ENCODE peak calls at places on chromosome 3, in eight cellular contexts. R is GM12878, I is HCT116, W is stomach, E is prostate gland, M is transverse colon, N is GM23338, Q is endothelial cell of umbilical vein. A is an unnamed sample.

GRCh38 chr3:82294609-82295008 is 533.2 kb upstream of the GBE1 start:
- DNase-seq in W (no peak), Q (no peak), E (no peak), M (no peak), I (no peak), N (no peak), R (peak; percentile 26), A (no peak)

GRCh38 chr3:12446298-12446697 is 38.0 kb upstream of the TSEN2 start:
- DNase-seq in N (no peak), E (no peak), M (no peak), I (no peak), R (no peak), Q (no peak), W (no peak), A (no peak)

GRCh38 chr3:89144080-89144479 is 36.7 kb downstream of the EPHA3 start:
- DNase-seq in M (no peak), Q (no peak), I (no peak), N (no peak), W (no peak), E (no peak), R (no peak), A (no peak)

GRCh38 chr3:57935539-57935938 is 72.7 kb upstream of the FLNB start:
- DNase-seq in W (no peak), I (no peak), E (no peak), Q (no peak), N (no peak), M (no peak), R (no peak), A (no peak)

GRCh38 chr3:37026851-37027250 is 33.5 kb downstream of the MLH1 start:
- DNase-seq in Q (no peak), E (no peak), R (no peak), I (no peak), W (no peak), M (no peak), N (no peak), A (no peak)

GRCh38 chr3:163315786-163316185 is 1762.5 kb downstream of the SI start:
- DNase-seq in E (no peak), I (no peak), M (no peak), W (no peak), R (no peak), N (no peak), Q (no peak), A (no peak)

GRCh38 chr3:52091566-52092290 is 35.4 kb upstream of the DUSP7 start:
- DNase-seq in M (no peak), Q (no peak), I (no peak), E (no peak), W (no peak), R (no peak), N (no peak), A (no peak)

GRCh38 chr3:85571835-85572234 is 613.0 kb downstream of the CADM2 start:
- DNase-seq in E (no peak), Q (no peak), I (no peak), W (no peak), N (no peak), M (no peak), R (no peak), A (no peak)

DNA sequence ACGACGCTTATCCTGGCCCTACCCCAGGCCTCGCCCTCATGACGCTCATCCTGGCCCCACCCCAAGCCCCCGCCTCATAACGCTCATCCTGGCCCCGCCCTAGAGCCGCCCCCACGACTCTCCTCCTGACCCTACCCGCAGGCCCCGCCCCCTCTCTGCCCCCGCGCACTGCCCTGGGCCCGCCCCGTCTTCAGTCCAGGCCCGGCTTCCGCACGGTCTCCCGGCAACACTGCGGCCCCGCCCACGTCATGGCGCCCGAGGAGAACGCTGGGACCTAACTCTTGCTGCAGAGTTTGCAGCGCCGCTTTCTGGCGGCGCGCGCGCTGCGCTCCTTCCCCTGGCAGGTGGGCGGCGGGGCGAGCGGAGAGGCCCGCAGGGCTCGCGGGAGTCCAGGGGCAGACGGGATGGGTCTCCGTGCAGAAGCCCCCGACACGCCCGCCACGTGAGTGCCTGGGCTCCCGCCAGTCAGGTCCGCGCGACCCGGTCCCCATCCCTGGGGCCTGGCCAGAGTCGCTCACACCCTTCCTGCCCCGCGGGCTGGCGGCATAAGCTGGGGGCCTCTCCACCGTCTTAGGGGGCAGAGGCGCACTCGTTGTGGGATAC is 52.5 kb upstream of the ROPN1B start:
- DNase-seq in M (peak; percentile 99), Q (peak; percentile 92), W (peak; percentile 99), N (peak; percentile 93), E (peak; percentile 98), I (peak; percentile 79), R (peak; percentile 65), A (peak; percentile 37)
- TF ChIP-seq POLR2AphosphoS5 in M (peak; percentile 25), Q (peak; percentile 69), W (no peak), N (peak; percentile 62), E (no peak), I (peak; percentile 73), R (no peak), A (peak; percentile 59)

GRCh38 chr3:127690823-127691452 is 18.2 kb downstream of the ABTB1 start:
- DNase-seq in Q (peak; percentile 48), R (no peak), E (no peak), N (peak; percentile 79), M (no peak), I (peak; percentile 43), W (peak; percentile 47), A (no peak)

GRCh38 chr3:127691974-127692373 is 19.2 kb downstream of the ABTB1 start:
- DNase-seq in E (no peak), N (no peak), Q (no peak), M (no peak), I (no peak), W (no peak), R (no peak), A (no peak)

GRCh38 chr3:127691494-127691893 is 18.7 kb downstream of the ABTB1 start:
- DNase-seq in E (no peak), Q (no peak), N (no peak), I (no peak), R (no peak), W (no peak), M (no peak), A (no peak)

GRCh38 chr3:127693336-127693843 is 20.6 kb downstream of the ABTB1 start:
- DNase-seq in Q (no peak), M (no peak), N (no peak), E (no peak), R (no peak), I (no peak), W (no peak), A (no peak)

GRCh38 chr3:127692501-127693335 is 20.0 kb downstream of the ABTB1 start:
- DNase-seq in I (no peak), N (no peak), R (no peak), M (no peak), E (no peak), W (no peak), Q (no peak), A (no peak)
- H3K27ac ChIP-seq in I (no peak overlapping the region), N (no peak overlapping the region), R (no peak overlapping the region), M (no peak overlapping the region), E (no peak overlapping the region), W (no peak overlapping the region), Q (no peak overlapping the region), A (no peak overlapping the region)

GRCh38 chr3:117160176-117160575 is 450.6 kb downstream of the TUSC7 start:
- DNase-seq in E (no peak), N (no peak), I (no peak), M (no peak), R (no peak), Q (no peak), W (no peak), A (no peak)

GRCh38 chr3:117170112-117170511 is 460.5 kb downstream of the TUSC7 start:
- DNase-seq in W (no peak), M (no peak), I (no peak), N (no peak), R (no peak), Q (no peak), E (peak; percentile 10), A (no peak)

GRCh38 chr3:117168896-117169295 is 459.3 kb downstream of the TUSC7 start:
- DNase-seq in M (no peak), E (no peak), N (no peak), Q (no peak), W (no peak), I (no peak), R (no peak), A (no peak)

GRCh38 chr3:117171124-117171523 is 461.5 kb downstream of the TUSC7 start:
- DNase-seq in W (no peak), N (no peak), E (no peak), R (no peak), M (no peak), I (no peak), Q (no peak), A (no peak)

DNA sequence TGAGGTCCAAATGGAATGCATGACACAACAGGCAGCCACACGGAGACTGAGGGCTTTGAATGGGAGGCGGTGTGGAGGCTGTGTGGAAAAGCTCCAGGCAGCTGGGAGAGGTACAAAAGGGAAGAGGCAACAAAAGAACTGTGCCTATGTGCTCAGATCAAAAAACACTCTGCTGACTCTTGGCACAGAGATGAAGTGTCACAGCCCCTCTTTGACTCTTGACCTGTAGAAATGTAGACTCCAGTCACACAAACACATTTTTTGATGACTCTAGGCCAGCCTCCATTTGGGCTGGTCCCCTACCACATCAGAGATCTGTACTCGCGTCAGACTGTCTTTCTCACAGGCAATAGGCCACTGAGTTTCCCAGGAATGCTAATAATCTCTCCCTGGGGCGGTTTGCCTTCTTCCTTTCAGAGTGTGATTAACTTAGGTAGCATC is 456.1 kb downstream of the TUSC7 start:
- DNase-seq in W (no peak), I (no peak), M (no peak), Q (no peak), R (no peak), E (no peak), N (peak; percentile 32), A (no peak)
- TF ChIP-seq POLR2AphosphoS5 in W (no peak), I (no peak), M (no peak), Q (no peak), R (no peak), E (no peak), N (no peak), A (no peak)

GRCh38 chr3:42631650-42632049 is 21.8 kb upstream of the ZBTB47 start:
- DNase-seq in E (no peak), N (peak; percentile 72), M (no peak), I (no peak), R (no peak), W (no peak), Q (no peak), A (no peak)

GRCh38 chr3:42637001-42637400 is 16.5 kb upstream of the ZBTB47 start:
- DNase-seq in R (no peak), I (no peak), M (no peak), W (no peak), Q (no peak), N (no peak), E (no peak), A (no peak)

GRCh38 chr3:42635111-42635510 is 18.4 kb upstream of the ZBTB47 start:
- DNase-seq in I (no peak), E (no peak), R (no peak), Q (peak; percentile 33), M (no peak), W (no peak), N (peak; percentile 28), A (no peak)

GRCh38 chr3:42632146-42632545 is 21.4 kb upstream of the ZBTB47 start:
- DNase-seq in W (no peak), E (no peak), N (no peak), M (no peak), I (no peak), R (no peak), Q (no peak), A (no peak)

DNA sequence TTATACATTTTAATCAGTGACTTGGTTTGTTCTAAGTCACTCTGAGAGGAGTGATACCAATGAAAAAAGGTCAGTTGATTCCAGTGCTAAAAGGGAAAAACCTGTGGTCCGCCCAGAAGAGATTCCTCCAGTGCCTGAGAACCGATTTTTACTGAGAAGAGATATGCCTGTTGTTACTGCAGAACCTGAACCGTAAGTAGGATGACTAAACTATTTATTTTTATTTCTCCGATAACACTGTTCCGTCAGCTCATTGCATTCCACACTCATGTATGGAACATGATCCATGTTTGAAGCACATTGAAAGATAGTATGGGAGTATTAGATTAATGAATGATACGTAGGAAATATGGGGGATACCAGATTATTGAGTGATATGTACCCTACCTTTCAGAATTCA is 20.0 kb upstream of the ZBTB47 start:
- DNase-seq in E (no peak), N (no peak), M (no peak), I (no peak), R (no peak), Q (no peak), W (no peak), A (no peak)
- H3K27ac ChIP-seq in E (no peak overlapping the region), N (peak overlapping the region; percentile 70), M (no peak overlapping the region), I (no peak overlapping the region), R (no peak overlapping the region), Q (no peak overlapping the region), W (no peak overlapping the region), A (no peak overlapping the region)

A was measured in SK-N-MC.